ENCODE peak calls at places on chromosomes 16 and 17, in five cellular contexts. Q is fibroblast of the aortic adventitia, E is mesothelial cell of epicardium, P is neuronal stem cell, D is NCI-H510A treated with DMSO at 0.1 percent for 48 hours. K is an unnamed sample.
A peak's percentile ranks its signal among the peaks of the same experiment; 100 is the strongest.

GRCh38 chr17:35700157-35700556 is 31.3 kb upstream of the RASL10B start:
- DNase-seq in Q (peak; percentile 65), E (no peak), P (no peak), D (no peak), K (no peak)

GRCh38 chr16:79008869-79009179 is 591.7 kb downstream of the MAF start:
- DNase-seq in Q (no peak), E (no peak), P (no peak), D (peak; percentile 87), K (peak; percentile 2)

GRCh38 chr16:88437367-88437964 is 15.6 kb upstream of the ZFPM1 start:
- DNase-seq in Q (no peak), E (peak; percentile 78), P (no peak), D (no peak), K (peak; percentile 57)

GRCh38 chr16:30377050-30377811 is 2.6 kb downstream of the MYL11 start:
- DNase-seq in Q (no peak), E (no peak), P (no peak), D (no peak), K (no peak)

GRCh38 chr17:19341641-19342610 is 20.6 kb downstream of the B9D1 start:
- DNase-seq in Q (peak; percentile 28), E (no peak), P (no peak), D (no peak), K (no peak)

GRCh38 chr17:57349533-57350227 is 93.4 kb downstream of the MSI2 start:
- DNase-seq in Q (no peak), E (no peak), P (no peak), D (peak; percentile 44), K (no peak)

GRCh38 chr17:45200701-45201100 is 21.0 kb upstream of the FMNL1 start:
- DNase-seq in Q (peak; percentile 16), E (no peak), P (no peak), D (no peak), K (no peak)

GRCh38 chr17:48486557-48486956 is 44.3 kb downstream of the HOXB1 start:
- DNase-seq in Q (peak; percentile 98), E (no peak), P (no peak), D (no peak), K (no peak)

GRCh38 chr16:66651474-66651765 is 45.1 kb downstream of the CMTM4 start:
- DNase-seq in Q (no peak), E (no peak), P (no peak), D (no peak), K (no peak)

GRCh38 chr17:5821057-5821456 is 236.7 kb upstream of the NLRP1 start:
- DNase-seq in Q (no peak), E (no peak), P (no peak), D (no peak), K (no peak)

GRCh38 chr16:83206426-83206825 is 579.7 kb downstream of the CDH13 start:
- DNase-seq in Q (no peak), E (no peak), P (no peak), D (no peak), K (no peak)

GRCh38 chr16:46972971-46973456 is 460 bp downstream of the DNAJA2 start:
- DNase-seq in Q (no peak), E (peak; percentile 57), P (peak; percentile 26), D (no peak), K (no peak)

GRCh38 chr17:22454070-22454999 is 762.0 kb downstream of the KCNJ18 start:
- DNase-seq in Q (no peak), E (no peak), P (no peak), D (no peak), K (no peak)

GRCh38 chr17:66533572-66533971 is 231.2 kb downstream of the PRKCA start:
- DNase-seq in Q (peak; percentile 55), E (peak; percentile 57), P (peak; percentile 57), D (no peak), K (no peak)

GRCh38 chr17:70454908-70455307 is 285.6 kb downstream of the KCNJ2 start:
- DNase-seq in Q (no peak), E (no peak), P (no peak), D (no peak), K (no peak)

GRCh38 chr17:66494023-66494803 is 191.8 kb downstream of the PRKCA start:
- DNase-seq in Q (peak; percentile 89), E (no peak), P (no peak), D (no peak), K (no peak)

K was measured in NCI-H1930.